ENCODE peak calls at places on chromosome 16, in nine cellular contexts. J is right lobe of liver, A is sigmoid colon, K is H54, D is A549, T is stomach, X is body of pancreas, O is lower leg skin, I is Peyer's patch. G is an unnamed sample.

GRCh38 chr16:72985148-72985882 is 62.6 kb downstream of the ZFHX3 start:
- DNase-seq in J (no peak), A (peak; percentile 92), K (no peak), D (no peak), T (no peak), X (no peak), O (peak; percentile 78), I (no peak), G (peak; percentile 63)

GRCh38 chr16:84595052-84595481 is 22.8 kb downstream of the COTL1 start:
- DNase-seq in J (no peak), A (no peak), K (no peak), D (no peak), T (peak; percentile 87), X (peak; percentile 76), O (no peak), I (peak; percentile 49), G (no peak)

GRCh38 chr16:46736695-46737094 is 11.4 kb downstream of the MYLK3 start:
- DNase-seq in J (no peak), A (peak; percentile 45), K (no peak), D (no peak), T (no peak), X (no peak), O (no peak), I (no peak), G (peak; percentile 53)

GRCh38 chr16:54286330-54287017 is at the start of gene IRX3:
- DNase-seq in J (peak; percentile 76), A (no peak), K (peak; percentile 98), D (peak; percentile 87), T (peak; percentile 88), X (peak; percentile 61), O (peak; percentile 90), I (no peak), G (peak; percentile 54)

GRCh38 chr16:15636392-15636873 is 6.5 kb downstream of the MARF1 start:
- DNase-seq in J (no peak), A (no peak), K (no peak), D (no peak), T (no peak), X (no peak), O (no peak), I (peak; percentile 41), G (no peak)

GRCh38 chr16:75195811-75196790 is 10.9 kb downstream of the CTRB2 start:
- DNase-seq in J (no peak), A (no peak), K (no peak), D (no peak), T (peak; percentile 22), X (no peak), O (no peak), I (no peak), G (no peak)

GRCh38 chr16:85092851-85093250 is 19.4 kb downstream of the CIBAR2 start:
- DNase-seq in J (no peak), A (no peak), K (no peak), D (no peak), T (no peak), X (no peak), O (no peak), I (no peak), G (no peak)

GRCh38 chr16:3171181-3171854 is 16.7 kb upstream of the OR1F1 start:
- DNase-seq in J (no peak), A (peak; percentile 52), K (no peak), D (no peak), T (no peak), X (no peak), O (no peak), I (no peak), G (no peak)

GRCh38 chr16:7257026-7257425 is 75.6 kb upstream of the RBFOX1 start:
- DNase-seq in J (no peak), A (no peak), K (no peak), D (no peak), T (no peak), X (no peak), O (no peak), I (no peak), G (no peak)

GRCh38 chr16:48277158-48277557 is 29.8 kb upstream of the ABCC11 start:
- DNase-seq in J (peak; percentile 27), A (no peak), K (no peak), D (no peak), T (peak; percentile 54), X (peak; percentile 70), O (peak; percentile 28), I (no peak), G (peak; percentile 25)

GRCh38 chr16:89344314-89344828 is 126.9 kb downstream of the ZNF778 start:
- DNase-seq in J (no peak), A (no peak), K (no peak), D (no peak), T (no peak), X (no peak), O (no peak), I (no peak), G (no peak)

GRCh38 chr16:12120331-12120981 is 143.9 kb downstream of the SNX29 start:
- DNase-seq in J (no peak), A (peak; percentile 69), K (no peak), D (no peak), T (no peak), X (no peak), O (no peak), I (no peak), G (no peak)

GRCh38 chr16:30136971-30137601 is 14.1 kb upstream of the MAPK3 start:
- DNase-seq in J (no peak), A (no peak), K (no peak), D (no peak), T (no peak), X (no peak), O (no peak), I (no peak), G (no peak)

GRCh38 chr16:51164167-51164566 is 13.1 kb upstream of the SALL1 start:
- DNase-seq in J (no peak), A (no peak), K (no peak), D (no peak), T (no peak), X (no peak), O (no peak), I (no peak), G (no peak)

GRCh38 chr16:1749152-1750117 is 21.9 kb downstream of the NME3 start:
- DNase-seq in J (peak; percentile 8), A (no peak), K (peak; percentile 60), D (no peak), T (no peak), X (no peak), O (no peak), I (no peak), G (no peak)

DNA sequence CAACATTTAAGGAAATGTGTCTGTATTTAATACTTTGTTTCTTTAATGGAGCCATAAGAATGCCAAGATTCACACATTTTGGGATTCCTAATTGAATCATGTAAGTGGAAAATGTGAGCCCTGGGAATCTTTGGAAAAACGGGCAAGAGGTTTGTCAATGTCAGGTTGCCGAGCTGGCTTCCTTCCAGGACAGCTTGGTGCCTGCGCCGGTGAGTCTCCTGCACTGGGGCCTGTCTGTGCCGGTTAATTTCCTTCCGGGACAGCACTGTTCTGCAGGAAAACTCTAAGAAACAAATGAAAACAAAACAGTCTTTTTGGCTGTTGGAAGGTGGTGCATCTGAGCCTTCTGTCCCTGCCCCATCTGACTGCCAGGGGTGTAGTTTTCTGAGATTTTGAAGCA is 210.7 kb downstream of the HAPSTR1 start:
- DNase-seq in J (peak; percentile 35), A (no peak), K (no peak), D (no peak), T (no peak), X (peak; percentile 69), O (no peak), I (no peak), G (no peak)
- TF ChIP-seq POLR2A in J (no peak), A (no peak), K (no peak), D (no peak), T (no peak), X (no peak), O (no peak), I (no peak), G (no peak)

GRCh38 chr16:68843482-68844210 is at the start of gene TANGO6:
- DNase-seq in J (peak; percentile 84), A (peak; percentile 91), K (peak; percentile 77), D (peak; percentile 85), T (peak; percentile 87), X (peak; percentile 89), O (peak; percentile 64), I (peak; percentile 83), G (peak; percentile 90)
- TF ChIP-seq POLR2A in J (peak; percentile 72), A (peak; percentile 22), K (peak; percentile 88), D (peak; percentile 94), T (no peak), X (peak; percentile 46), O (no peak), I (peak; percentile 13), G (no peak)

GRCh38 chr16:66731101-66731500 is 20.3 kb downstream of the DYNC1LI2 start:
- DNase-seq in J (no peak), A (peak; percentile 33), K (no peak), D (no peak), T (no peak), X (no peak), O (no peak), I (no peak), G (no peak)

GRCh38 chr16:66728804-66729203 is 22.6 kb downstream of the DYNC1LI2 start:
- DNase-seq in J (no peak), A (peak; percentile 38), K (no peak), D (no peak), T (no peak), X (peak; percentile 29), O (no peak), I (no peak), G (no peak)

DNA sequence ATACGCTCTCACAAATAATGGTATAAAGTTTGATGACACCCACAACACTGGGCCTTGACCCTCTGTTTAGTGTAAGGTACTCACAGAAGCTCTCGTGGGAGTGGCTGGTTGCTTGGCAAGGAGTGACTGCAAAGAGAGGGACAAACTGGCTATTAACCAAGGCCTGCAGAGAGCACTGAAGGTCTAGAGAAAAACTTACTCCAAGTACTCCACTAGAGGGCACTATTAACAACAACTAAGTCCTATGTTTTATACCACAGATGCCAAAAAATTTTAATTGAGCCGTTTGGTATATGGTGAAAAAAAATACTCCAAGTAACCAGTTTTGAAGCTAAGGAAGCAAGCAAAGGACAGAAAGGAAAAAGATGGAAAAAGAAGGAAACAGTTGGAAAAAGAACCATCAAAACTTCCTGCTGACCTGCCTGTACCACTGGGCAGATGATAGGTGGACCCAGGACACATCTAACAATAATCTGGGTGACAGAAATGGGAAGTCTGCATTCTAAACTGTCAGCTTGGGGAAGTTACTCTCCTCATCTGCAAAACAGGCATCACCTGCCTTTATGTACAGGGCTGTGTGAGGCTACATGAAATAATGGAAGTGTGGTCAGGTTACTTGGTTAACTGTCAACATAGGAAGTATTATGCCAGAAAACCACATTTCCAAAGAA is 23.2 kb downstream of the DYNC1LI2 start:
- DNase-seq in J (no peak), A (peak; percentile 67), K (no peak), D (peak; percentile 66), T (peak; percentile 37), X (peak; percentile 55), O (no peak), I (no peak), G (peak; percentile 71)
- TF ChIP-seq POLR2A in J (no peak), A (no peak), K (no peak), D (no peak), T (no peak), X (no peak), O (no peak), I (no peak), G (no peak)

GRCh38 chr16:70685938-70686375 is at the start of gene MTSS2:
- DNase-seq in J (peak; percentile 90), A (peak; percentile 96), K (peak; percentile 92), D (peak; percentile 71), T (peak; percentile 83), X (peak; percentile 84), O (no peak), I (peak; percentile 37), G (peak; percentile 82)
- TF ChIP-seq POLR2A in J (peak; percentile 72), A (peak; percentile 11), K (peak; percentile 65), D (peak; percentile 25), T (no peak), X (peak; percentile 19), O (no peak), I (no peak), G (no peak)

G was measured in testis.